ENCODE peak calls at places on chromosomes 3 and 15, in five cellular contexts. A, B, W, D and C are unnamed samples.

GRCh38 chr3:143001034-143001368 is 369 bp upstream of the U2SURP start:
- DNase-seq in A (no peak), B (no peak), W (no peak), D (no peak), C (no peak)

GRCh38 chr3:108410531-108410984 is 99.8 kb downstream of the MYH15 start:
- DNase-seq in A (no peak), B (no peak), W (no peak), D (no peak), C (no peak)

GRCh38 chr3:126438186-126438585 is 37.5 kb downstream of the ZXDC start:
- DNase-seq in A (no peak), B (no peak), W (peak; percentile 16), D (no peak), C (no peak)

GRCh38 chr3:52088445-52089367 is 32.3 kb upstream of the DUSP7 start:
- DNase-seq in A (peak; percentile 15), B (peak; percentile 91), W (no peak), D (peak; percentile 88), C (peak; percentile 21)

GRCh38 chr15:75662823-75663519 is 15.3 kb downstream of the SNX33 start:
- DNase-seq in A (no peak), B (no peak), W (no peak), D (no peak), C (no peak)

GRCh38 chr3:14369675-14370669 is 32.4 kb upstream of the SLC6A6 start:
- DNase-seq in A (no peak), B (no peak), W (peak; percentile 90), D (no peak), C (no peak)

GRCh38 chr15:87816811-87817210 is 439.7 kb downstream of the NTRK3 start:
- DNase-seq in A (no peak), B (peak; percentile 97), W (no peak), D (peak; percentile 99), C (peak; percentile 6)

GRCh38 chr15:42704492-42704926 is 32.4 kb downstream of the CDAN1 start:
- DNase-seq in A (peak; percentile 70), B (peak; percentile 72), W (peak; percentile 74), D (peak; percentile 73), C (peak; percentile 85)

GRCh38 chr15:71044006-71044405 is 71.3 kb upstream of the THSD4 start:
- DNase-seq in A (no peak), B (no peak), W (no peak), D (peak; percentile 82), C (no peak)

GRCh38 chr3:190526787-190527767 is 13.2 kb downstream of the IL1RAP start:
- DNase-seq in A (no peak), B (peak; percentile 28), W (no peak), D (no peak), C (peak; percentile 98)

GRCh38 chr15:62505761-62506160 is 340.7 kb upstream of the C2CD4B start:
- DNase-seq in A (no peak), B (no peak), W (no peak), D (no peak), C (no peak)

GRCh38 chr15:37199546-37199945 is 99.2 kb upstream of the MEIS2 start:
- DNase-seq in A (no peak), B (no peak), W (no peak), D (no peak), C (no peak)

GRCh38 chr3:52289338-52289746 is 1.7 kb downstream of the GLYCTK start:
- DNase-seq in A (no peak), B (no peak), W (no peak), D (no peak), C (peak; percentile 68)

GRCh38 chr3:184377882-184378445 is at the start of gene THPO:
- DNase-seq in A (no peak), B (no peak), W (peak; percentile 67), D (no peak), C (no peak)

GRCh38 chr15:94412979-94413741 is 181.8 kb downstream of the MCTP2 start:
- DNase-seq in A (peak; percentile 27), B (peak; percentile 56), W (no peak), D (peak; percentile 25), C (no peak)

GRCh38 chr3:196192036-196193001 is 18.9 kb downstream of the ZDHHC19 start:
- DNase-seq in A (no peak), B (no peak), W (peak; percentile 68), D (no peak), C (no peak)

GRCh38 chr3:140117111-140117526 is 182.1 kb downstream of the CLSTN2 start:
- DNase-seq in A (no peak), B (no peak), W (peak; percentile 33), D (no peak), C (peak; percentile 48)

GRCh38 chr3:157405457-157405856 is 31.2 kb upstream of the PTX3 start:
- DNase-seq in A (no peak), B (peak; percentile 9), W (no peak), D (peak; percentile 88), C (no peak)

GRCh38 chr15:50906954-50907865 is 1.3 kb upstream of the AP4E1 start:
- DNase-seq in A (no peak), B (peak; percentile 30), W (no peak), D (peak; percentile 4), C (peak; percentile 25)

GRCh38 chr15:91886878-91887277 is 33.4 kb downstream of the SLCO3A1 start:
- DNase-seq in A (no peak), B (no peak), W (no peak), D (no peak), C (no peak)

GRCh38 chr15:60903221-60903620 is 325.9 kb downstream of the RORA start:
- DNase-seq in A (no peak), B (no peak), W (no peak), D (no peak), C (no peak)

GRCh38 chr3:169354774-169355501 is 308.6 kb downstream of the MECOM start:
- DNase-seq in A (peak; percentile 71), B (no peak), W (no peak), D (no peak), C (no peak)

GRCh38 chr3:17670749-17671148 is 71.7 kb downstream of the TBC1D5 start:
- DNase-seq in A (no peak), B (no peak), W (no peak), D (no peak), C (no peak)

GRCh38 chr3:190862209-190863118 is at the start of gene GMNC:
- DNase-seq in A (peak; percentile 63), B (peak; percentile 85), W (peak; percentile 91), D (peak; percentile 48), C (peak; percentile 78)

GRCh38 chr15:48547305-48547704 is 98.2 kb downstream of the FBN1 start:
- DNase-seq in A (no peak), B (peak; percentile 88), W (no peak), D (peak; percentile 72), C (no peak)

GRCh38 chr15:73789491-73790240 is 36.5 kb upstream of the INSYN1 start:
- DNase-seq in A (no peak), B (no peak), W (no peak), D (no peak), C (no peak)

GRCh38 chr15:73787621-73788020 is 34.5 kb upstream of the INSYN1 start:
- DNase-seq in A (no peak), B (no peak), W (no peak), D (no peak), C (no peak)

GRCh38 chr15:73796266-73796939 is 43.3 kb upstream of the INSYN1 start:
- DNase-seq in A (no peak), B (no peak), W (no peak), D (no peak), C (no peak)

GRCh38 chr15:73794501-73795133 is 41.5 kb upstream of the INSYN1 start:
- DNase-seq in A (no peak), B (no peak), W (no peak), D (peak; percentile 29), C (no peak)

DNA sequence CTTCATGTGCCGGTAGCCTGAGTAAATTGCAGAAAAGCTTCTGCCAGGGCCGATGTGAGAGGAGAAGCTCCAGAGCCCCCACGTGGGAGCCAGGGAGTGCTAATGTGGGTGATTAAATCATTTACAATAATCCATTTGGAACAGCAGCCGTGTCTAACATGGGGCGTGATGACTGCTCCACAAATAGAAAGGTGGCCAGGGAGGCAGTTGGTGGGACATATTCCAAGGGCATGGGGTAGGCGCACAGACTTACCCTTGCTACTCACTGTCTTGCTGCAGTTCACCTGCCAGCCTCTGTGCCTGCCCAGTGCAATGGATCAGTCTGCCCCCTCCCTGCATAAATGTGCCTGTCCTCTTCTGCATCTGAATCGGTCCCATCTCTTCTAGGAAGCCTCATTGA is 39.3 kb upstream of the INSYN1 start:
- DNase-seq in A (no peak), B (no peak), W (no peak), D (no peak), C (no peak)
- H3K18ac ChIP-seq in A (no peak overlapping the region), B (no peak overlapping the region), W (no peak overlapping the region), D (no peak overlapping the region), C (no peak overlapping the region)

GRCh38 chr3:30440880-30441279 is 165.5 kb upstream of the TGFBR2 start:
- DNase-seq in A (no peak), B (no peak), W (no peak), D (no peak), C (no peak)
- H2AFZ ChIP-seq in A (peak overlapping the region; percentile 82), B (no peak overlapping the region), W (no peak overlapping the region), D (no peak overlapping the region), C (no peak overlapping the region)

DNA sequence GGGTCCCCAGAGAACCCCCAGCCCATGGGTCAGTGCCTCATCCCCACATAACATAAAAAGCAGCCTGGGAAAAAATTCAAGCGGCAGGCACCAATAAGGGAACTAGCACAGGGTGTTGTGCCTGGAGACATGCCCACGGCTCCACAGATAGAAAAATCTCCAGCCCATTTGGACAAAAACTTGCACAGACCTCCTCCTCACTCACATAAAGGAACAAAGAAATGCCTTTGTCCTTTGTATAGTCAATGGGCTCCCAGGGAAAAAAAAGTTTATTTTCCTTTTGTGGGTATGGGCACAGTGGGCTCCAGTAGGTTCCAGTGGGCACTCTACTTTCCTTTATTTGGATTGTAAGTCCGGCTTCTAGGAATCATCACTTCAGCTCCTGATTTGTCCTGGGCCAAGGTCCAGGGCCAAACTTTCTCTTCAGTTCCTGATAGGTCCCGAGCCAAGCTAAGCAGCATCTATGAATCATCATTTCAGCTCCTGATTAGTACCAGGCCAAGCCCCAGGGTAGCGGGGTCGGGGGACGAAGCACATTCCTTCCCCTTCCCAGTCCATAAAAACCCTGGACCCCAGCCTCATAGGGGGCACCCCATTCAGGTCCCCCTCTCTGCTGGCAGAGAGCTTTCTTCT is 1.6 kb upstream of the DNAH12 start:
- DNase-seq in A (no peak), B (no peak), W (no peak), D (no peak), C (no peak)
- H3K18ac ChIP-seq in A (peak overlapping the region; percentile 16), B (no peak overlapping the region), W (no peak overlapping the region), D (no peak overlapping the region), C (no peak overlapping the region)

DNA sequence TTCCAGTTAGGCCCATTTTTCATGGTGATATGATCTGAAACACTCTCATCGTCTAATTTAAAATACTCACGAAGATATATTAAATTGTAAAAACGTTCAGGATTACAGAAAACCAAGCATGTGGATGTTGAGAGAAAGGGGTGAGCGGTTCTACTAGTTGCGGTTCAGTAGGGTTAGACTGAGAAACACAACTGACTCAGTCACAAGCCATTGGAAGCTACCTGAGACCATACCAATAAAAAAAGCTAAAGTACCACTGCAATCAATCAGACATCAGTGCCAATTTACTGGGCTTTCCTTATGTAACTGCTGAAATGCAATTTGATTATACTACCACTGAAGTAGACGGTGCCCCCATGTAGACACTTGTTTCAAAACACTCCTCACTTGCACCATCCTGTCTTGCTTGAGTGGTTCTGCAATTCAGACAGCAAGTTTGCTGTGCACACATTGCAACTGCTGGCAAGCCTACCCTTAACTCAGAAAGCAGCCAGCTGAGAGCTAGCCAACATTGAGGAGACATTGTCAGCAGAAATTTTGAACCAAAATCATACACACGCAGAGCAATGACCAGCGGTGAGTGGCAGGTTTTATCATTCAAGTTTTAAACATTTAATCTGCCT is 368.7 kb upstream of the ARHGEF26 start:
- DNase-seq in A (no peak), B (no peak), W (no peak), D (no peak), C (no peak)
- H2AFZ ChIP-seq in A (peak overlapping the region; percentile 39), B (no peak overlapping the region), W (no peak overlapping the region), D (no peak overlapping the region), C (no peak overlapping the region)